ENCODE peak calls at places on chromosomes 7 and 10, in nine cellular contexts. B is K562, F is right lobe of liver, Y is cardiac fibroblast, P is fibroblast of lung, G is thoracic aorta, C is neural progenitor cell, T is mammary epithelial cell, V is A549. N is an unnamed sample.

GRCh38 chr10:97547889-97548485 is 24.6 kb upstream of the ANKRD2 start:
- DNase-seq in B (no peak), F (no peak), Y (peak), P (peak), G (no peak), C (no peak), T (no peak), V (no peak), N (no peak)

GRCh38 chr10:95697429-95697828 is 3.7 kb upstream of the TCTN3 start:
- DNase-seq in B (no peak), F (no peak), Y (no peak), P (no peak), G (no peak), C (no peak), T (no peak), V (no peak), N (no peak)

GRCh38 chr10:74310652-74311257 is 159.7 kb downstream of the ADK start:
- DNase-seq in B (no peak), F (no peak), Y (no peak), P (no peak), G (no peak), C (no peak), T (no peak), V (no peak), N (no peak)

GRCh38 chr7:129828989-129829676 is 123.6 kb downstream of the UBE2H start:
- DNase-seq in B (no peak), F (no peak), Y (no peak), P (no peak), G (no peak), C (peak), T (peak), V (no peak), N (no peak)

GRCh38 chr7:37113661-37114355 is 334.9 kb downstream of the ELMO1 start:
- DNase-seq in B (no peak), F (no peak), Y (no peak), P (no peak), G (no peak), C (no peak), T (peak), V (no peak), N (no peak)

GRCh38 chr7:132061931-132062330 is 505.5 kb upstream of the PODXL start:
- DNase-seq in B (no peak), F (no peak), Y (peak), P (peak), G (no peak), C (no peak), T (peak), V (no peak), N (no peak)

GRCh38 chr10:101444058-101444457 is 90.1 kb downstream of the BTRC start:
- DNase-seq in B (no peak), F (no peak), Y (peak), P (no peak), G (no peak), C (no peak), T (no peak), V (peak), N (no peak)

GRCh38 chr10:2207246-2207922 is 470.1 kb upstream of the ADARB2 start:
- DNase-seq in B (peak), F (no peak), Y (no peak), P (no peak), G (no peak), C (no peak), T (no peak), V (no peak), N (no peak)

GRCh38 chr10:68871731-68872342 is 29.3 kb upstream of the DDX50 start:
- DNase-seq in B (no peak), F (no peak), Y (peak), P (peak), G (no peak), C (peak), T (no peak), V (no peak), N (peak)

GRCh38 chr7:12030116-12030515 is 181.0 kb upstream of the TMEM106B start:
- DNase-seq in B (no peak), F (no peak), Y (peak), P (peak), G (no peak), C (no peak), T (no peak), V (no peak), N (peak)

GRCh38 chr7:116949941-116950801 is 3.1 kb upstream of the ST7 start:
- DNase-seq in B (peak), F (no peak), Y (no peak), P (no peak), G (no peak), C (no peak), T (no peak), V (no peak), N (no peak)

GRCh38 chr7:602341-603141 is 82.9 kb upstream of the PDGFA start:
- DNase-seq in B (peak), F (peak), Y (no peak), P (no peak), G (no peak), C (no peak), T (no peak), V (no peak), N (no peak)

GRCh38 chr10:37777056-37777455 is 80.4 kb downstream of the ZNF248 start:
- DNase-seq in B (no peak), F (no peak), Y (no peak), P (no peak), G (no peak), C (no peak), T (no peak), V (no peak), N (no peak)

GRCh38 chr10:109287858-109288257 is 635.5 kb downstream of the XPNPEP1 start:
- DNase-seq in B (no peak), F (no peak), Y (no peak), P (no peak), G (no peak), C (no peak), T (no peak), V (no peak), N (no peak)

GRCh38 chr7:1698221-1698620 is 28.1 kb downstream of the ELFN1 start:
- DNase-seq in B (no peak), F (no peak), Y (no peak), P (no peak), G (no peak), C (no peak), T (no peak), V (no peak), N (no peak)

GRCh38 chr7:142784096-142784495 is 13.3 kb downstream of the PRSS2 start:
- DNase-seq in B (no peak), F (no peak), Y (no peak), P (no peak), G (no peak), C (no peak), T (no peak), V (no peak), N (no peak)

GRCh38 chr10:20677340-20677739 is 219.8 kb downstream of the NEBL start:
- DNase-seq in B (no peak), F (no peak), Y (no peak), P (no peak), G (no peak), C (no peak), T (no peak), V (no peak), N (no peak)

GRCh38 chr10:84907461-84908010 is 579.1 kb downstream of the CCSER2 start:
- DNase-seq in B (no peak), F (no peak), Y (no peak), P (no peak), G (no peak), C (no peak), T (no peak), V (no peak), N (no peak)

GRCh38 chr7:45703911-45704682 is 129.9 kb downstream of the ADCY1 start:
- DNase-seq in B (no peak), F (no peak), Y (no peak), P (no peak), G (no peak), C (no peak), T (no peak), V (no peak), N (no peak)

GRCh38 chr7:49294611-49295010 is 370.3 kb downstream of the CDC14C start:
- DNase-seq in B (no peak), F (no peak), Y (no peak), P (peak), G (no peak), C (no peak), T (peak), V (no peak), N (no peak)

GRCh38 chr10:133258818-133259602 is 17.7 kb downstream of the ADAM8 start:
- DNase-seq in B (no peak), F (peak), Y (peak), P (peak), G (peak), C (no peak), T (peak), V (peak), N (peak)

GRCh38 chr7:105787793-105788192 is 88.6 kb downstream of the ATXN7L1 start:
- DNase-seq in B (no peak), F (no peak), Y (no peak), P (no peak), G (no peak), C (no peak), T (no peak), V (no peak), N (no peak)

GRCh38 chr10:120749032-120749431 is 102.1 kb upstream of the WDR11 start:
- DNase-seq in B (no peak), F (no peak), Y (no peak), P (no peak), G (no peak), C (no peak), T (no peak), V (no peak), N (no peak)

GRCh38 chr10:95391570-95392249 is 100.9 kb upstream of the PDLIM1 start:
- DNase-seq in B (no peak), F (no peak), Y (peak), P (peak), G (no peak), C (peak), T (peak), V (peak), N (peak)

DNA sequence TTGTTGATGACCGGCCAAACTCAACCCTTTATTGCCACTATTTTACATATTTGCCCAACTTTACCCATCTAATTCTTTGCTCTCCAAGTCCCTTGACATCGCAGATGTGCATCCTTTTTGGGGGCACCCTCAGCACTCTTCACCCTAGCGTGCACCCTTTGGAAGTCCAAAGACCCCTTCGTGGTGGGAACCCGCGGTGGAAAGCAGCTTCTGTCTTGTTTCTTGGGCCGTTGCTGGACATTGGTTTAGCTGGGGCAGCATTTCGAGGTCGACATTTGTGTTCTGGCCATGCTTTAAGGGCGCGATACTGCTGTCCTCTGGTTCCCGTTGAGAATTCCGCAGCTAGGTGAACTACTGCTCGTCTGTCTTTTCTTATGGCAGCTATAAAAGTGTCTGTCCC is 326 bp upstream of the PAPOLB start:
- DNase-seq in B (no peak), F (no peak), Y (no peak), P (no peak), G (no peak), C (no peak), T (no peak), V (no peak), N (no peak)
- H3K4me3 ChIP-seq in B (no peak), F (no peak), Y (peak), P (no peak), G (peak), C (no peak), T (no peak), V (no peak), N (no peak)

DNA sequence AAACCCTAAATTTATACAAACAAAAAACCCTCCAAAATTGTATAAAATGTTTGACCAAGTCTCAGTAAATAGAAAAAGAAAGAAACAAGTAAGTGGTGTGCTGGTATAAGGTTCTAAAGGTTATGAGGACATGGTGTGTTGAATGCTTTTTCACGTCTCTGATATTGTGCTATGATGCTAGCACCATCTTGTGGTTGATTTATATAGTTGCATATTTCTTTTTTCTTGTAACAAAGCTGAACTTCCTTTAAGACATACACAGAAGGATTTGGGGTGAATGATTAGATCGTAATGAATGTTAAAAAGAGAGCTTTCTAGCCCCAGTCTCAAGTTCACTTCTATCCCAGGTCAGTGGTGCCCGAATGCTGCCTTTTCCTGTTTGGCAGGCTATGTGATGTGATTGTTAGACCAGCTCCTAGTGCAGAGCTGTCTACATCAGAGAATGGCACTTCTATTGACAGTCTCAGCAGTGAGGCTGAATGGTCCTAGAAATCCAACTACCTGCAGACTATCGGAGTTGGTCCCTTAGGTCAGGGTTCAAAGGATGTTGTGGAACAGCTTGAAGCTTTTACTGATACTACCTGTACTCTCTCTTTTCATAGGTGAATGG is 25.0 kb downstream of the VTI1A start:
- DNase-seq in B (peak), F (no peak), Y (peak), P (peak), G (no peak), C (peak), T (peak), V (peak), N (peak)
- TF ChIP-seq CTCF in B (peak), F (peak), Y (peak), P (peak), G (peak), C (peak), T (peak), V (peak), N (peak)

GRCh38 chr10:26438534-26439269 is 561 bp downstream of the APBB1IP start:
- DNase-seq in B (no peak), F (peak), Y (no peak), P (peak), G (no peak), C (peak), T (no peak), V (no peak), N (no peak)

GRCh38 chr10:26440091-26440445 is 1.9 kb downstream of the APBB1IP start:
- DNase-seq in B (no peak), F (no peak), Y (no peak), P (no peak), G (no peak), C (no peak), T (no peak), V (no peak), N (no peak)

GRCh38 chr10:26439436-26440090 is 1.4 kb downstream of the APBB1IP start:
- DNase-seq in B (no peak), F (no peak), Y (no peak), P (no peak), G (no peak), C (no peak), T (no peak), V (no peak), N (no peak)

GRCh38 chr10:26437637-26438461 is at the start of gene APBB1IP:
- DNase-seq in B (no peak), F (peak), Y (peak), P (peak), G (no peak), C (peak), T (no peak), V (no peak), N (no peak)

GRCh38 chr10:26441491-26442214 is 3.5 kb downstream of the APBB1IP start:
- DNase-seq in B (no peak), F (no peak), Y (peak), P (peak), G (no peak), C (no peak), T (no peak), V (no peak), N (no peak)
- H3K4me3 ChIP-seq in B (no peak), F (no peak), Y (no peak), P (no peak), G (no peak), C (no peak), T (no peak), V (no peak), N (no peak)

GRCh38 chr10:77493851-77494788 is 143.5 kb downstream of the KCNMA1 start:
- DNase-seq in B (no peak), F (no peak), Y (peak), P (peak), G (no peak), C (peak), T (peak), V (peak), N (no peak)
- TF ChIP-seq CTCF in B (peak), F (peak), Y (peak), P (peak), G (peak), C (peak), T (peak), V (peak), N (peak)

GRCh38 chr7:83594076-83594475 is 54.9 kb downstream of the SEMA3E start:
- DNase-seq in B (no peak), F (no peak), Y (no peak), P (no peak), G (no peak), C (no peak), T (no peak), V (no peak), N (no peak)

GRCh38 chr7:83603644-83604043 is 45.3 kb downstream of the SEMA3E start:
- DNase-seq in B (no peak), F (no peak), Y (no peak), P (no peak), G (no peak), C (no peak), T (no peak), V (no peak), N (no peak)

DNA sequence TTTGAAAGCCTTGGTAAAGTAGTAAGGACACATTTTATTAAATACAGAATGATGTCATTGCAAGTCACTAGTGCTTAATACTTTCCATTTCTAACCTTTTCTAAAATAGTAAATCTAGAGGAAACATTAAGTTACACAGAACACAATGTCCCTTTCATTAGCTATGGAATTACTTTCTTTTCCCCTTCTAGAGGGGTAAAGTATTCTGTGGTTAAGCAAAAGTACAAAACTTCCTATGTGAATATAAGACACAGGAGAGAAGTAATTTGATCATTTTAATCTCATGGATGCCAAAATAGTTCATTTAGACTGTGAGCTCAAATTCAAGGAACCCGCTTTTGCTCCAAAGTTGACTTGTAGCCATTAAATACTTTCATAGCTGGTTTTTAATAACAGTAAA is 49.8 kb downstream of the SEMA3E start:
- DNase-seq in B (no peak), F (no peak), Y (no peak), P (no peak), G (no peak), C (no peak), T (no peak), V (no peak), N (no peak)
- H3K4me3 ChIP-seq in B (no peak), F (no peak), Y (no peak), P (no peak), G (no peak), C (no peak), T (no peak), V (no peak), N (no peak)

GRCh38 chr10:45000764-45001381 is at the start of gene ZNF22:
- DNase-seq in B (peak), F (peak), Y (peak), P (peak), G (no peak), C (peak), T (peak), V (peak), N (no peak)
- TF ChIP-seq CTCF in B (peak), F (no peak), Y (no peak), P (no peak), G (peak), C (no peak), T (no peak), V (no peak), N (peak)